ENCODE peak calls at places on chromosomes 16 and 17, in five cellular contexts. V is astrocyte of the spinal cord; T is stimulated activated CD4-positive, alpha-beta T cell treated with anti-CD3 and anti-CD28 coated beads, Interleukin-4, amount 100 ng/mL, for 48 hours; Z is stimulated activated naive B cell treated with anti-CD40 and anti-IgM and Interleukin-4, amounts not matched to agents 10 μg/mL and 1 μg/mL and 100 μg/mL, for 72 hours; E is adipocyte. N is an unnamed sample.

GRCh38 chr17:3679186-3680126 is 10.8 kb downstream of the EMC6 start:
- DNase-seq in V (no peak), T (no peak), Z (no peak), E (no peak), N (no peak)

GRCh38 chr16:49575352-49576172 is 202.0 kb downstream of the C16orf78 start:
- DNase-seq in V (no peak), T (no peak), Z (peak; percentile 54), E (no peak), N (no peak)

GRCh38 chr16:72561-73537 is at the start of gene RHBDF1:
- DNase-seq in V (no peak), T (no peak), Z (no peak), E (peak; percentile 87), N (peak; percentile 80)

GRCh38 chr17:76395980-76396379 is 11.6 kb downstream of the SPHK1 start:
- DNase-seq in V (no peak), T (no peak), Z (no peak), E (no peak), N (no peak)

GRCh38 chr17:21573961-21574610 is 118.2 kb upstream of the KCNJ18 start:
- DNase-seq in V (peak; percentile 50), T (no peak), Z (peak; percentile 18), E (no peak), N (peak; percentile 93)

GRCh38 chr17:37194208-37194607 is 181.6 kb upstream of the C17orf78 start:
- DNase-seq in V (no peak), T (no peak), Z (no peak), E (no peak), N (no peak)

GRCh38 chr17:3821101-3821500 is 20.1 kb upstream of the ITGAE start:
- DNase-seq in V (no peak), T (no peak), Z (no peak), E (no peak), N (no peak)

GRCh38 chr17:77356690-77357201 is 216.0 kb downstream of the SEC14L1 start:
- DNase-seq in V (no peak), T (no peak), Z (no peak), E (no peak), N (no peak)

GRCh38 chr17:75102385-75102821 is 7.4 kb upstream of the ARMC7 start:
- DNase-seq in V (no peak), T (no peak), Z (peak; percentile 69), E (no peak), N (no peak)